ENCODE peak calls at places on chromosomes 13 and 19, in five cellular contexts. Y is HCT116, B is ovary, H is osteoblast, Z is tibial artery. V is an unnamed sample. For H3K36me3, the result is how much of the 10 kb centered on the place peaks cover.

GRCh38 chr19:7494416-7495098 is 5.7 kb upstream of the PEX11G start:
- DNase-seq in Y (no peak), B (peak), H (peak), Z (peak), V (peak)

GRCh38 chr19:46221981-46222610 is 7.4 kb upstream of the IGFL1 start:
- DNase-seq in Y (no peak), B (peak), H (peak), Z (peak), V (peak)

GRCh38 chr13:46905249-46905648 is 8.4 kb upstream of the HTR2A start:
- DNase-seq in Y (no peak), B (no peak), H (no peak), Z (no peak), V (no peak)

GRCh38 chr13:58960909-58961308 is 1202.8 kb downstream of the DIAPH3 start:
- DNase-seq in Y (no peak), B (no peak), H (peak), Z (no peak), V (no peak)

GRCh38 chr13:50610238-50610637 is 233.3 kb downstream of the DLEU7 start:
- DNase-seq in Y (no peak), B (no peak), H (no peak), Z (no peak), V (no peak)

GRCh38 chr13:33351324-33351723 is 65.8 kb upstream of the STARD13 start:
- DNase-seq in Y (peak), B (no peak), H (peak), Z (peak), V (no peak)

GRCh38 chr13:66264976-66265375 is 965.2 kb downstream of the PCDH9 start:
- DNase-seq in Y (no peak), B (no peak), H (peak), Z (no peak), V (no peak)

GRCh38 chr13:54687173-54687572 is 1658.6 kb downstream of the OLFM4 start:
- DNase-seq in Y (no peak), B (no peak), H (no peak), Z (no peak), V (no peak)

GRCh38 chr19:19531951-19532805 is 3.5 kb downstream of the YJEFN3 start:
- DNase-seq in Y (no peak), B (peak), H (peak), Z (peak), V (peak)

GRCh38 chr19:20661150-20661819 is at the start of gene ZNF626:
- DNase-seq in Y (no peak), B (peak), H (peak), Z (peak), V (peak)

GRCh38 chr19:30924670-30925069 is 424.6 kb downstream of the TSHZ3 start:
- DNase-seq in Y (no peak), B (peak), H (no peak), Z (no peak), V (no peak)

GRCh38 chr13:29934531-29935308 is 84.3 kb upstream of the UBL3 start:
- DNase-seq in Y (no peak), B (no peak), H (peak), Z (no peak), V (no peak)

GRCh38 chr13:39023316-39023715 is 14.6 kb downstream of the PROSER1 start:
- DNase-seq in Y (no peak), B (no peak), H (no peak), Z (no peak), V (no peak)

GRCh38 chr19:42288411-42288810 is 13.5 kb upstream of the PRR19 start:
- DNase-seq in Y (no peak), B (no peak), H (no peak), Z (no peak), V (no peak)

GRCh38 chr19:53942001-53942786 is 20.5 kb upstream of the CACNG8 start:
- DNase-seq in Y (no peak), B (no peak), H (peak), Z (no peak), V (no peak)

GRCh38 chr13:83215627-83216026 is 666.6 kb downstream of the SLITRK1 start:
- DNase-seq in Y (no peak), B (no peak), H (no peak), Z (no peak), V (no peak)

GRCh38 chr13:47076536-47076935 is 179.7 kb upstream of the HTR2A start:
- DNase-seq in Y (no peak), B (no peak), H (no peak), Z (no peak), V (no peak)

GRCh38 chr19:49491804-49492572 is 4.2 kb upstream of the RPS11 start:
- DNase-seq in Y (no peak), B (no peak), H (no peak), Z (no peak), V (no peak)
- H3K36me3 ChIP-seq in Y (half or more), B (under half), H (under half), Z (under half), V (under half)

GRCh38 chr19:5881543-5882299 is 11.4 kb upstream of the FUT5 start:
- DNase-seq in Y (no peak), B (no peak), H (peak), Z (no peak), V (no peak)
- H3K27ac ChIP-seq in Y (no peak), B (no peak), H (no peak), Z (no peak), V (no peak)

GRCh38 chr19:28652790-28653189 is 560.2 kb downstream of the UQCRFS1 start:
- DNase-seq in Y (no peak), B (no peak), H (peak), Z (no peak), V (no peak)

GRCh38 chr19:28656644-28657043 is 556.3 kb downstream of the UQCRFS1 start:
- DNase-seq in Y (no peak), B (no peak), H (no peak), Z (no peak), V (no peak)

GRCh38 chr19:28655054-28655453 is 557.9 kb downstream of the UQCRFS1 start:
- DNase-seq in Y (no peak), B (no peak), H (peak), Z (no peak), V (no peak)
- H3K36me3 ChIP-seq in Y (under half), B (under half), H (under half), Z (under half), V (under half)

GRCh38 chr13:27638521-27638920 is 16.8 kb downstream of the POLR1D start:
- DNase-seq in Y (no peak), B (no peak), H (no peak), Z (no peak), V (no peak)
- H3K27ac ChIP-seq in Y (no peak), B (peak), H (no peak), Z (peak), V (peak)

GRCh38 chr13:97999653-98000052 is 46.2 kb downstream of the IPO5 start:
- DNase-seq in Y (no peak), B (no peak), H (no peak), Z (no peak), V (no peak)
- H3K36me3 ChIP-seq in Y (half or more), B (under half), H (half or more), Z (half or more), V (half or more)

DNA sequence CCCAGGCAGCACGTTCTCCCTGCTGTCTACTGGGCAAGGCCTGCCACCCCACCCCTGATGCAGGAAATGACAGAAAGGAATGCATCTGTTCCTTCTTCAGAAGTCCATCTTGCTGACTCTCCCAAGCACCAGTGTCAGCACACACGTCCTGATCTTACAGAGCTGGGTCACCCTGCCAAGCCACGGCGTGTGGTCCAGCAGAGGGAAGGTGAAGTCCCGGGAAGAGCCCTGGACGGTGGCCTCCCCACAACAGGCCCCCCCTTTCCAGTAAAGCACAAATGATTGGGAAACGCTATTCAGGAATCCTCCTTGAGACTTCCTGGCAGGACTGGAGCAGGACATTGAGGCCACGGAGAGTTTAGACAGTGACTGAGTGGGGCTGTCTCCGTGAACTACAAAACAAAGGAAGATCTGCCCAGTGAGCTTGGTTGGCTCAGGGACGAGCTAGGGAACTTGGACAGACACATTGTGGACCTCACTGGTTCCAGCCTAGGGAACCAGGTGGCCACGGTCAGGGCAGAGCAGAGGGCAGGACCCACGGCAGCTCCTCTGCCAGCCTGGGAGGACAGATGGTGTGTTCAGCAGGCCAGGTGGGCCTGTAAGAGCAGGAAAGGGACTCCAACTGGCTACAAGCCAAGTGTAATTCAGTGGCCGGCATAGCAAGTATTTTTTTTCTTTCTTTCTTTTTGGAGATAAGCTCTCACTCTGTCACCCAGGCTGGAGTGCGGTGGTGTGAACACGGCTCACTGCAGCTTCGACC is 41.7 kb downstream of the ELL start:
- DNase-seq in Y (no peak), B (peak), H (peak), Z (peak), V (no peak)
- H3K27ac ChIP-seq in Y (no peak), B (peak), H (peak), Z (peak), V (no peak)

DNA sequence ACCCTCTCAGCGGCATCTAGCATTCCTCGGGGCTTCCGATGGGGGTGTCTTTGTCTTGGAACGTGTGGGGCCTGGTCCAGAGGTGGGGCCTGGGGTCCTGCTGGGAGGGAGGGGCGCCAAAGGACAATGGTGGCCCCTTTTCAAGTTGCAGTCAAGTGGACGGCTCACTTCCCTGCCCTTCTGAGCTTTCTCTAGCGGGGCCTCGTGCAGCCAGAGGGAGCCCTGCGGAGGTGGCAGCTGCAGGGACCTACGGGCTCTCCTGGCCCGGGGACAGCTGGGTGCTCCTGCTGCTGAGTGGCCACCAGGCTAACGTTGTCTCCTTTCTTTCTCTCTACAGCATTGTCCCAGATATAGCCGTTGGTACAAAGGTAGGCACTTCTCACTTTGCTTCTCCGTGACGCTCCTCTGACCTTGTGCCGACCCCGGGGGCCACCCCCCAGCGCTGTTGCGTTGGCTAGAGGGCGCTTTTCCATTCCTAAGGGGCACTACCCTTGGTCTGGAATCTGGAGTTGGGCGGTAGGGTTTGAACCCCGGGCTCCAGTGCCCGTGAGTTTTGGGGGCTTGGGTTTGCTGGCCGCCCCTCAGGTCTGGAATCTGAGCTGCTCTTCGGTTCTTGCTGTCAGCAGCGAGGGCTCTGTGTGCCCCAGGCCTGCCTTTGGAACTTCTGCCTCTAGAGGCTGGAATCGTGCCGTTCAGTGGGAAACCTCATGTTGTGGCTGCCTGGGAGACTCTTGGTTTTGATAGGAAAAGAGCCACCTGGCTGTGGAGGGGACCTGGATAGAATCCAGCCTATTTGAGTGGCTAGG is 2.0 kb downstream of the PTBP1 start:
- DNase-seq in Y (no peak), B (peak), H (peak), Z (no peak), V (no peak)
- H3K36me3 ChIP-seq in Y (half or more), B (under half), H (under half), Z (under half), V (under half)

DNA sequence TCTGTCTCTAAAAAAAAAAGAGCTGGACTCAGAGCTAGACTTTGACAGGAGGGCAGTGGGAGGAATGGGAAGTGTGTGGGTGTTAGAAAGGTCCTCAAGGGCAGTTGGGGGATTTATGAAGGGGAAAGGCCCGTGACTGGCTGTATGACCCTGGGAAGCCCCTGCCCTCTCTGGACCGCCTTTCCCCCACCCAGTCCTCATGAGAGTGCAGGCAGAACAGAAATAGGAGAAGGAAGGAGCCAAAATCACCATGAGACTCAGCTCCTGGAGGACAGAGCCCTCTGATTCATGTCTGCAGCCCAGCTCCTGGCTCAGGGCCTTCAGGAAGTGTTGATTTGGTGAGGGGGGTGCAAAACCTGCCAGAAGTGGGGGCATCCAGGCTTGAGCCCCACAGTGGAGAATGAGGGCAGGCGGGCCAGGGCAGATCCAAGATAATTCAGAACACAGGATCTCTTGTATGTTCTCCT is 8.7 kb upstream of the SMG9 start:
- DNase-seq in Y (no peak), B (no peak), H (no peak), Z (no peak), V (no peak)
- H3K27ac ChIP-seq in Y (peak), B (no peak), H (peak), Z (peak), V (peak)

GRCh38 chr19:4703671-4704316 is 19.8 kb downstream of the DPP9 start:
- DNase-seq in Y (no peak), B (no peak), H (peak), Z (no peak), V (no peak)

GRCh38 chr19:4705413-4706131 is 18.1 kb downstream of the DPP9 start:
- DNase-seq in Y (no peak), B (peak), H (peak), Z (no peak), V (peak)

GRCh38 chr19:4702764-4703163 is 20.9 kb downstream of the DPP9 start:
- DNase-seq in Y (no peak), B (no peak), H (no peak), Z (no peak), V (no peak)

GRCh38 chr19:4701557-4701956 is 22.1 kb downstream of the DPP9 start:
- DNase-seq in Y (no peak), B (no peak), H (no peak), Z (no peak), V (no peak)

DNA sequence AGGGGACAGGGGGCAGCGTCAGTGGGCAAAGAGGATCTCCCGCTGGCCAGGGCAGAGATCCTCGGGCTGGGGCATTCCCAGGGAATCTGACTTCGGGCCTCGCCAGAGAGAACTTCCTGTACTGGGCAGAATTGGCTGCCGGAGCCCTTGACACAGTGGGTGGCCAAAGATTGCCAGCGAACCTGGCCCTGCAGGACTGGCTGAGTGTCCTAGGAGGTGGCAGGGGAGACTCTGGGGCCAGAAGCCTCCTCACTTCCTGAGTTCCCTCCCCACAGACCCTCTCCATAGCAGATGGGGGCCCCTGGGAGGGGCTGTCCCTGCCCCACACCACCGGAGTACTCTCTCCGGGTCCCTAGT is 19.3 kb downstream of the DPP9 start:
- DNase-seq in Y (no peak), B (no peak), H (peak), Z (no peak), V (no peak)
- H3K36me3 ChIP-seq in Y (half or more), B (under half), H (half or more), Z (half or more), V (under half)

GRCh38 chr19:9799162-9799561 is 19.7 kb downstream of the FBXL12 start:
- DNase-seq in Y (no peak), B (no peak), H (peak), Z (no peak), V (no peak)

GRCh38 chr19:9792191-9793050 is 23.9 kb upstream of the ZNF846 start:
- DNase-seq in Y (no peak), B (peak), H (peak), Z (peak), V (peak)

GRCh38 chr19:9793051-9793591 is 24.6 kb upstream of the ZNF846 start:
- DNase-seq in Y (no peak), B (peak), H (peak), Z (peak), V (peak)

GRCh38 chr19:9797871-9798270 is 21.0 kb downstream of the FBXL12 start:
- DNase-seq in Y (no peak), B (no peak), H (no peak), Z (no peak), V (no peak)

GRCh38 chr19:9796113-9796773 is 22.6 kb downstream of the FBXL12 start:
- DNase-seq in Y (peak), B (peak), H (peak), Z (peak), V (peak)
- H3K27ac ChIP-seq in Y (no peak), B (no peak), H (no peak), Z (no peak), V (peak)

V was measured in heart right ventricle.